ENCODE peak calls at places on chromosomes 1 and 21, in seven cellular contexts. F is glutamatergic neuron, A is dorsolateral prefrontal cortex, U is B cell, X is tibial nerve, R is lower leg skin, S is MCF 10A. G is an unnamed sample.
A peak's percentile ranks its signal among the peaks of the same experiment; 100 is the strongest.

GRCh38 chr21:42635848-42636534 is 17.4 kb upstream of the PDE9A start:
- DNase-seq in S (no peak), U (no peak), X (no peak), A (peak; percentile 30), R (no peak), F (no peak), G (no peak)

GRCh38 chr1:172905452-172905851 is 145.3 kb downstream of the TNFSF18 start:
- DNase-seq in U (no peak), X (no peak), S (no peak), R (no peak), F (no peak), A (no peak), G (no peak)

GRCh38 chr21:46188226-46189212 is 4.3 kb upstream of the SPATC1L start:
- DNase-seq in X (no peak), A (peak; percentile 84), F (no peak), S (peak; percentile 53), R (peak; percentile 90), U (no peak), G (no peak)

GRCh38 chr1:17866451-17867029 is 111.4 kb downstream of the ACTL8 start:
- DNase-seq in U (no peak), F (no peak), S (peak; percentile 91), X (no peak), A (no peak), R (no peak), G (no peak)

GRCh38 chr1:94753171-94753972 is 66.8 kb upstream of the SLC44A3 start:
- DNase-seq in S (no peak), R (no peak), U (no peak), F (no peak), X (no peak), A (no peak), G (no peak)

GRCh38 chr1:173213665-173214064 is 6.5 kb upstream of the TNFSF4 start:
- DNase-seq in F (no peak), R (no peak), S (peak; percentile 12), X (no peak), U (no peak), A (no peak), G (no peak)

GRCh38 chr1:39317910-39318633 is 113.6 kb downstream of the MACF1 start:
- DNase-seq in U (no peak), X (no peak), R (no peak), A (no peak), S (no peak), F (no peak), G (no peak)

GRCh38 chr1:68770817-68771216 is 273.9 kb upstream of the DEPDC1 start:
- DNase-seq in S (no peak), F (no peak), A (no peak), R (no peak), X (no peak), U (no peak), G (no peak)

GRCh38 chr1:6352138-6352563 is 41.4 kb downstream of the ACOT7 start:
- DNase-seq in S (no peak), F (no peak), U (no peak), R (no peak), A (no peak), X (no peak), G (no peak)

GRCh38 chr1:204623894-204624361 is 61.6 kb downstream of the LRRN2 start:
- DNase-seq in R (no peak), U (peak; percentile 25), X (no peak), F (peak; percentile 54), S (peak; percentile 47), A (no peak), G (no peak)

GRCh38 chr1:173134029-173134428 is 73.1 kb downstream of the TNFSF4 start:
- DNase-seq in A (no peak), X (no peak), S (peak; percentile 14), F (no peak), R (no peak), U (no peak), G (no peak)

GRCh38 chr1:214511639-214511998 is 39.8 kb downstream of the PTPN14 start:
- DNase-seq in F (no peak), U (no peak), S (no peak), X (no peak), R (no peak), A (no peak), G (no peak)

GRCh38 chr1:209685835-209686234 is 10.6 kb downstream of the G0S2 start:
- DNase-seq in F (no peak), U (no peak), R (no peak), X (no peak), A (no peak), S (no peak), G (no peak)

DNA sequence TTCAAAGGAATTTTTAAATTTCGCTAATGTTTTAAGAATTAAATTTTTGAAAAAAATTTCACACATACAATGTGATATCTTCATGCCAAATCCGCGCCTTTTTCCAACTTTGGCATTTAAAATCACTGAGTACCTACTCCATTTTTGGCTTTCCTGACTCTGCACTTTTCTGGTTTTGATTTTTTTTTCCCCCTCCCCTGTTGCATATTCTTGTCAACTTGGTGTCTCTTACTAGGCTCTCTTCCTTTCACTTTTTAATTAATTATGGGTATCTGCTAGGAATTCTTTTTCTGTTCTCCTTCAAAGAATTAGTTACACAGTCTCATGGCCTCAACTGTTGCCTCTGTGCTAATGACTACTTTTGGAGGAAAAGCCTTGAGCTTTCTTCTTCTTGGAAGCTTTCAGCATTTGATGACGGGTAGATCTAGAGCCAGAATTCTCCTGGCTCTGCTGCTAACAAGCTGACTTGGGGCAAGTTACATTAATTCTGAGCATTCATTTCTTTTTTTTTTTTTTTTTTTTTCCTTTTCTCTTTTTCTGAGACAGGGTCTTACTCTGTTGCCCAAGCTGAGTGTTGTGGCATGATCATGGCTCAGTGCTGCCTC is 1.8 kb downstream of the AGL start:
- DNase-seq in F (no peak), X (no peak), A (no peak), R (no peak), S (no peak), U (no peak), G (no peak)
- TF ChIP-seq CTCF in F (no peak), X (no peak), A (no peak), R (no peak), S (no peak), U (no peak), G (no peak)

GRCh38 chr21:19986396-19986795 is 1011.8 kb upstream of the NCAM2 start:
- DNase-seq in S (no peak), X (no peak), A (no peak), F (no peak), U (no peak), R (no peak), G (no peak)

GRCh38 chr21:19987671-19988070 is 1010.5 kb upstream of the NCAM2 start:
- DNase-seq in U (no peak), S (no peak), X (no peak), F (no peak), R (no peak), A (no peak), G (no peak)

DNA sequence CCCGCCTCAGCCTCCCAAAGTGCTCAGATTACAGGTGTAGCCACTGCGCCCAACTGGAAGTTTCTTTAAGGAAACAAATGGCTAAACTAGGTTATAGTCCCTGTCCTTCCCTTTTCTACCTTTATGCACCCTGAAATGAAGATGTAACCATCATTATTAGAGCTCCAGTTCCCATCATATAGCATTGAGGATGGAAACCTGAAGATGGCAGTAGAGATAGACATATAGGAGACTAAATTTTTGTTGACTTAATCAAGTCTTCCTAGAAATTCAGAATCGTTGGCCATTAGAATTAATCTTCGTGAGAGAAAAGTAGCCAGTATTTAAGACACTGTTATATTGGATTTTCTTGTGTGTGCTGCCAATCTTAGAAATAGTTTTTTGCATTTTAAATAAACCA is 1016.3 kb upstream of the NCAM2 start:
- DNase-seq in A (no peak), R (no peak), X (no peak), U (no peak), S (peak; percentile 33), F (no peak), G (no peak)
- TF ChIP-seq CTCF in A (no peak), R (no peak), X (no peak), U (no peak), S (peak; percentile 30), F (no peak), G (no peak)

GRCh38 chr1:171220551-171221175 is 27.6 kb upstream of the FMO1 start:
- DNase-seq in U (no peak), R (no peak), F (peak; percentile 48), X (no peak), S (no peak), A (no peak), G (no peak)
- TF ChIP-seq CTCF in U (no peak), R (no peak), F (no peak), X (no peak), S (no peak), A (no peak), G (no peak)

GRCh38 chr21:27719226-27719625 is 752.3 kb upstream of the ADAMTS5 start:
- DNase-seq in U (no peak), A (no peak), R (no peak), F (no peak), S (no peak), X (no peak), G (no peak)

GRCh38 chr21:27725916-27726315 is 759.0 kb upstream of the ADAMTS5 start:
- DNase-seq in S (no peak), U (no peak), F (no peak), X (no peak), A (no peak), R (no peak), G (no peak)

GRCh38 chr21:27722095-27722494 is 755.2 kb upstream of the ADAMTS5 start:
- DNase-seq in S (no peak), A (no peak), U (no peak), F (no peak), R (no peak), X (no peak), G (no peak)

DNA sequence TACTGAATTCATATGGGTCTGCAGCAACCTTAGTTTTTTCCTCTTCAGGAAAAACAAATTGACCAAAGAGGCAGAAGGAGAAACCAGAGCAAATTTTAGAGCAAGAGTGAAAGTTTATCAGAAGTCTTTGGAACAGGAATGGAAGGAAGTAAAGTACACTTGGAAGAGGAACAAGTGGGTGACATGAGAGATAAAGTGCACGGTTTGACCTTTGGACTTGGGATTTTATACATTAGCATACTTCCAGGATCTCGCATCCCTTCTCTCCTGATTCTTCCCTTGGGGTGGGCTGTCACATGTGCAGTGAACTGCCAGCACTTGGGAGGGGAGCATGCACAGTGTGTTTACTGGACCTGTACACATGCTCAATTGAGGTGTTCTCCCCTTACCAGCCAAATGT is 754.8 kb upstream of the ADAMTS5 start:
- DNase-seq in U (no peak), A (no peak), S (no peak), X (no peak), F (no peak), R (no peak), G (no peak)
- TF ChIP-seq CTCF in U (no peak), A (no peak), S (no peak), X (no peak), F (no peak), R (no peak), G (no peak)